ENCODE peak calls at places on chromosomes 5 and 9, in nine cellular contexts. V is fibroblast of lung, A is endothelial cell, Z is mucosa of descending colon, P is AG10803, L is OCI-LY7, H is esophagus muscularis mucosa, N is adrenal gland, M is tibial nerve. O is an unnamed sample.

GRCh38 chr5:37774912-37775483 is 64.8 kb downstream of the GDNF start:
- DNase-seq in V (peak; percentile 36), A (no peak), Z (no peak), P (peak; percentile 58), L (peak; percentile 7), H (no peak), N (no peak), M (no peak), O (no peak)

GRCh38 chr5:107948377-107948776 is 277.6 kb upstream of the EFNA5 start:
- DNase-seq in V (no peak), A (no peak), Z (no peak), P (no peak), L (no peak), H (no peak), N (no peak), M (no peak), O (no peak)

GRCh38 chr5:146059349-146060220 is 45.8 kb downstream of the PLAC8L1 start:
- DNase-seq in V (no peak), A (no peak), Z (no peak), P (peak; percentile 39), L (no peak), H (no peak), N (no peak), M (no peak), O (no peak)

GRCh38 chr5:134092875-134093274 is 21.6 kb upstream of the TCF7 start:
- DNase-seq in V (peak; percentile 67), A (no peak), Z (no peak), P (no peak), L (no peak), H (no peak), N (no peak), M (no peak), O (no peak)

GRCh38 chr5:170161069-170161468 is 55.4 kb downstream of the FOXI1 start:
- DNase-seq in V (no peak), A (no peak), Z (no peak), P (peak; percentile 49), L (no peak), H (no peak), N (no peak), M (no peak), O (no peak)

GRCh38 chr5:398475-399295 is 44.3 kb upstream of the EXOC3 start:
- DNase-seq in V (no peak), A (no peak), Z (peak; percentile 24), P (no peak), L (no peak), H (peak; percentile 21), N (no peak), M (no peak), O (peak; percentile 36)

GRCh38 chr9:112056986-112057385 is 118.1 kb downstream of the SUSD1 start:
- DNase-seq in V (no peak), A (no peak), Z (no peak), P (no peak), L (no peak), H (no peak), N (no peak), M (no peak), O (no peak)

GRCh38 chr9:109319631-109320233 is 1.1 kb downstream of the EPB41L4B start:
- DNase-seq in V (no peak), A (peak; percentile 13), Z (peak; percentile 69), P (no peak), L (no peak), H (no peak), N (peak; percentile 46), M (no peak), O (no peak)

GRCh38 chr9:70049672-70050271 is 6.1 kb downstream of the MAMDC2 start:
- DNase-seq in V (peak; percentile 40), A (no peak), Z (peak; percentile 43), P (peak; percentile 67), L (no peak), H (no peak), N (peak; percentile 32), M (peak; percentile 79), O (no peak)

GRCh38 chr5:151156732-151157402 is 712 bp downstream of the ANXA6 start:
- DNase-seq in V (peak; percentile 35), A (peak; percentile 29), Z (no peak), P (peak; percentile 20), L (no peak), H (no peak), N (no peak), M (no peak), O (no peak)

GRCh38 chr9:2414465-2414864 is 207.1 kb upstream of the VLDLR start:
- DNase-seq in V (peak; percentile 71), A (no peak), Z (no peak), P (no peak), L (no peak), H (no peak), N (no peak), M (no peak), O (no peak)

GRCh38 chr5:143101740-143102386 is 301.6 kb downstream of the NR3C1 start:
- DNase-seq in V (no peak), A (no peak), Z (no peak), P (no peak), L (no peak), H (no peak), N (no peak), M (no peak), O (no peak)

GRCh38 chr5:140795259-140795641 is 598 bp downstream of the PCDHA2 start:
- DNase-seq in V (no peak), A (peak; percentile 35), Z (no peak), P (no peak), L (no peak), H (no peak), N (no peak), M (no peak), O (no peak)

GRCh38 chr5:74408150-74409043 is 232.1 kb downstream of the ENC1 start:
- DNase-seq in V (no peak), A (no peak), Z (no peak), P (no peak), L (no peak), H (no peak), N (no peak), M (no peak), O (no peak)

GRCh38 chr9:37551468-37551867 is 24.7 kb downstream of the FBXO10 start:
- DNase-seq in V (no peak), A (no peak), Z (no peak), P (no peak), L (no peak), H (no peak), N (no peak), M (no peak), O (no peak)

GRCh38 chr5:54013556-54014157 is 296.7 kb downstream of the ARL15 start:
- DNase-seq in V (peak; percentile 89), A (no peak), Z (peak; percentile 30), P (peak; percentile 91), L (no peak), H (no peak), N (peak; percentile 36), M (no peak), O (no peak)

GRCh38 chr9:135394699-135395645 is 84.6 kb upstream of the PPP1R26 start:
- DNase-seq in V (no peak), A (no peak), Z (no peak), P (no peak), L (no peak), H (no peak), N (no peak), M (no peak), O (no peak)
- TF ChIP-seq CTCF in V (no peak), A (no peak), Z (no peak), P (no peak), L (no peak), H (no peak), N (no peak), M (no peak), O (no peak)

GRCh38 chr5:139486201-139486600 is 3.6 kb upstream of the STING1 start:
- DNase-seq in V (no peak), A (no peak), Z (no peak), P (no peak), L (no peak), H (no peak), N (no peak), M (no peak), O (no peak)

GRCh38 chr5:139475865-139476651 is 5.3 kb downstream of the SMIM33 start:
- DNase-seq in V (no peak), A (no peak), Z (no peak), P (no peak), L (no peak), H (no peak), N (no peak), M (no peak), O (no peak)

GRCh38 chr5:139482050-139482889 is at the start of gene STING1:
- DNase-seq in V (peak; percentile 95), A (no peak), Z (peak; percentile 84), P (peak; percentile 97), L (no peak), H (peak; percentile 95), N (peak; percentile 67), M (peak; percentile 70), O (peak; percentile 57)

GRCh38 chr5:139481122-139481533 is 1.4 kb downstream of the STING1 start:
- DNase-seq in V (no peak), A (no peak), Z (peak; percentile 48), P (no peak), L (no peak), H (no peak), N (no peak), M (no peak), O (no peak)

GRCh38 chr5:139481580-139482049 is 943 bp downstream of the STING1 start:
- DNase-seq in V (no peak), A (no peak), Z (peak; percentile 56), P (peak; percentile 55), L (no peak), H (no peak), N (no peak), M (no peak), O (no peak)
- TF ChIP-seq CTCF in V (peak; percentile 28), A (no peak), Z (no peak), P (peak; percentile 41), L (no peak), H (peak; percentile 28), N (no peak), M (no peak), O (no peak)

GRCh38 chr5:55546991-55547390 is 12.2 kb upstream of the PLPP1 start:
- DNase-seq in V (no peak), A (no peak), Z (no peak), P (no peak), L (peak; percentile 22), H (no peak), N (no peak), M (no peak), O (no peak)
- TF ChIP-seq CTCF in V (no peak), A (no peak), Z (no peak), P (no peak), L (peak; percentile 52), H (no peak), N (no peak), M (no peak), O (no peak)

DNA sequence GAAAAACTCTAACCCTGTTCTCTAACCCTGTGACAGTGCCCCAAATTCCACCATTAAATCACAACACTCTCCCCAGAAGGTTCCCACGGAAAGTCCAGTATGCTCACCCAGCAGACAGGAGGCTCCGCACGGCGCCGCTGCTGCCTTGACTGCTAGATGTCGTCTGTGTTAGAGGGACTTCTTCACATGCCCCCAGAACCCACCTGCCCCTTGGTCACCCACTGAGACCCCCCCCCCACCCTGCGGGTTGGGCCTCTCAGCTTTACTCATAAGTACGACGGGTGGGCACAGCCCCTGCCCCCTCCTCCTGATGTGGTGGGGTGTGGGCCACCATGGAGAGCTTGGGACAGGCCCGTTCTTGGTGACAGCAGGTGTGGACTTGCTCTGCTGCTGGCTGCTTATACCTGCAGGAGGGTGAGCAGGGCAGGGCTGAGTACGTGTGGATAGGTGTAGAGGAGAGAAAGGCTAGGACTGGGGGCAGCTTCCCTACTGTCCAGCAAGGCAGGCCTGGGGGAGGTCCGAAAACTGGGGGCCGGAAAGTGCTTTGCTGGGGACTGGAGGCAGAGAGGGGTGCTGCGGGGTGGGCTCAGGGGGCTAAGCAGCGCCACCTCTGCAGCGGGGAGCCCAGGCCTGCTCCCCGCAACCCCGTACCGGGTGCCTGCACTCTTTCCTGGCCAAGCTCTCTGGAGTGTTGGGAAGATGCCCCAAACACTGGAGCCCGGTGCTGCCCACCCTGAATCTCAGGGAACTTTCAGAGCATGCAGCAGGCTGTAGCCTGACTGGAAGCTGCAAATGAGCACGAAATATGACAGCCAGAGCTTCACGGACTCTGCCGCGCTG is 57.4 kb upstream of the OLFM1 start:
- DNase-seq in V (no peak), A (no peak), Z (no peak), P (no peak), L (no peak), H (no peak), N (no peak), M (no peak), O (no peak)
- TF ChIP-seq CTCF in V (no peak), A (no peak), Z (no peak), P (no peak), L (no peak), H (no peak), N (no peak), M (no peak), O (no peak)

O was measured in mesothelial cell of epicardium.